ENCODE peak calls at places on chromosomes 13 and 19, in eight cellular contexts. One of them, this sample, is unnamed. For H3K27me3, the result is how much of the 10 kb centered on the place peaks cover.

GRCh38 chr13:70987043-70987442 is 878.8 kb upstream of the KLHL1 start:
- DNase-seq in kidney epithelial cell: no peak
- DNase-seq in Peyer's patch: no peak
- DNase-seq in bronchial epithelial cell: no peak
- DNase-seq in mammary epithelial cell: no peak
- DNase-seq in uterus: no peak
- DNase-seq in IMR-90: no peak
- DNase-seq in cardiac muscle cell: no peak
- DNase-seq in this sample: no peak

GRCh38 chr13:59458908-59459579 is 704.7 kb downstream of the DIAPH3 start:
- DNase-seq in kidney epithelial cell: no peak
- DNase-seq in Peyer's patch: no peak
- DNase-seq in bronchial epithelial cell: peak
- DNase-seq in mammary epithelial cell: no peak
- DNase-seq in uterus: peak
- DNase-seq in IMR-90: peak
- DNase-seq in cardiac muscle cell: no peak
- DNase-seq in this sample: no peak

GRCh38 chr13:27954406-27954851 is 14.7 kb downstream of the CDX2 start:
- DNase-seq in kidney epithelial cell: no peak
- DNase-seq in Peyer's patch: no peak
- DNase-seq in bronchial epithelial cell: no peak
- DNase-seq in mammary epithelial cell: no peak
- DNase-seq in uterus: no peak
- DNase-seq in IMR-90: no peak
- DNase-seq in cardiac muscle cell: no peak
- DNase-seq in this sample: no peak

GRCh38 chr19:44757735-44758505 is 9.4 kb downstream of the BCL3 start:
- DNase-seq in kidney epithelial cell: no peak
- DNase-seq in Peyer's patch: no peak
- DNase-seq in bronchial epithelial cell: no peak
- DNase-seq in mammary epithelial cell: no peak
- DNase-seq in uterus: peak
- DNase-seq in IMR-90: peak
- DNase-seq in cardiac muscle cell: peak
- DNase-seq in this sample: no peak

GRCh38 chr13:23868521-23868920 is 20.7 kb downstream of the MIPEP start:
- DNase-seq in kidney epithelial cell: no peak
- DNase-seq in Peyer's patch: no peak
- DNase-seq in bronchial epithelial cell: peak
- DNase-seq in mammary epithelial cell: peak
- DNase-seq in uterus: no peak
- DNase-seq in IMR-90: peak
- DNase-seq in cardiac muscle cell: no peak
- DNase-seq in this sample: no peak

GRCh38 chr19:6613711-6614110 is 22.8 kb upstream of the CD70 start:
- DNase-seq in kidney epithelial cell: no peak
- DNase-seq in Peyer's patch: no peak
- DNase-seq in bronchial epithelial cell: peak
- DNase-seq in mammary epithelial cell: peak
- DNase-seq in uterus: no peak
- DNase-seq in IMR-90: no peak
- DNase-seq in cardiac muscle cell: no peak
- DNase-seq in this sample: peak

GRCh38 chr13:66659291-66660012 is 570.7 kb downstream of the PCDH9 start:
- DNase-seq in kidney epithelial cell: no peak
- DNase-seq in Peyer's patch: no peak
- DNase-seq in bronchial epithelial cell: no peak
- DNase-seq in mammary epithelial cell: no peak
- DNase-seq in uterus: no peak
- DNase-seq in IMR-90: no peak
- DNase-seq in cardiac muscle cell: no peak
- DNase-seq in this sample: no peak

GRCh38 chr13:107832521-107833095 is 382.7 kb downstream of the LIG4 start:
- DNase-seq in kidney epithelial cell: no peak
- DNase-seq in Peyer's patch: no peak
- DNase-seq in bronchial epithelial cell: no peak
- DNase-seq in mammary epithelial cell: no peak
- DNase-seq in uterus: no peak
- DNase-seq in IMR-90: no peak
- DNase-seq in cardiac muscle cell: no peak
- DNase-seq in this sample: no peak

GRCh38 chr13:105814219-105814901 is 721.1 kb downstream of the EFNB2 start:
- DNase-seq in kidney epithelial cell: peak
- DNase-seq in Peyer's patch: no peak
- DNase-seq in bronchial epithelial cell: peak
- DNase-seq in mammary epithelial cell: peak
- DNase-seq in uterus: no peak
- DNase-seq in IMR-90: no peak
- DNase-seq in cardiac muscle cell: no peak
- DNase-seq in this sample: no peak

GRCh38 chr13:113359556-113359955 is 4.4 kb downstream of the GRTP1 start:
- DNase-seq in kidney epithelial cell: no peak
- DNase-seq in Peyer's patch: no peak
- DNase-seq in bronchial epithelial cell: no peak
- DNase-seq in mammary epithelial cell: no peak
- DNase-seq in uterus: no peak
- DNase-seq in IMR-90: no peak
- DNase-seq in cardiac muscle cell: no peak
- DNase-seq in this sample: no peak

GRCh38 chr13:27151798-27152599 is 19.6 kb downstream of the USP12 start:
- DNase-seq in kidney epithelial cell: no peak
- DNase-seq in Peyer's patch: no peak
- DNase-seq in bronchial epithelial cell: peak
- DNase-seq in mammary epithelial cell: peak
- DNase-seq in uterus: no peak
- DNase-seq in IMR-90: peak
- DNase-seq in cardiac muscle cell: no peak
- DNase-seq in this sample: no peak

GRCh38 chr19:36152061-36152885 is at the start of gene COX7A1:
- DNase-seq in kidney epithelial cell: no peak
- DNase-seq in Peyer's patch: no peak
- DNase-seq in bronchial epithelial cell: no peak
- DNase-seq in mammary epithelial cell: no peak
- DNase-seq in uterus: peak
- DNase-seq in IMR-90: no peak
- DNase-seq in cardiac muscle cell: no peak
- DNase-seq in this sample: no peak

GRCh38 chr19:47779524-47780214 is 1.2 kb downstream of the SELENOW start:
- DNase-seq in kidney epithelial cell: no peak
- DNase-seq in Peyer's patch: no peak
- DNase-seq in bronchial epithelial cell: no peak
- DNase-seq in mammary epithelial cell: no peak
- DNase-seq in uterus: peak
- DNase-seq in IMR-90: no peak
- DNase-seq in cardiac muscle cell: peak
- DNase-seq in this sample: no peak

GRCh38 chr19:29188289-29188688 is 24.7 kb downstream of the UQCRFS1 start:
- DNase-seq in kidney epithelial cell: no peak
- DNase-seq in Peyer's patch: no peak
- DNase-seq in bronchial epithelial cell: no peak
- DNase-seq in mammary epithelial cell: no peak
- DNase-seq in uterus: no peak
- DNase-seq in IMR-90: no peak
- DNase-seq in cardiac muscle cell: no peak
- DNase-seq in this sample: no peak

GRCh38 chr13:46489586-46490023 is 63.4 kb upstream of the LRCH1 start:
- DNase-seq in kidney epithelial cell: peak
- DNase-seq in Peyer's patch: no peak
- DNase-seq in bronchial epithelial cell: peak
- DNase-seq in mammary epithelial cell: peak
- DNase-seq in uterus: no peak
- DNase-seq in IMR-90: peak
- DNase-seq in cardiac muscle cell: no peak
- DNase-seq in this sample: no peak

GRCh38 chr13:98482476-98483444 is 94.1 kb downstream of the STK24 start:
- DNase-seq in kidney epithelial cell: no peak
- DNase-seq in Peyer's patch: peak
- DNase-seq in bronchial epithelial cell: peak
- DNase-seq in mammary epithelial cell: peak
- DNase-seq in uterus: no peak
- DNase-seq in IMR-90: peak
- DNase-seq in cardiac muscle cell: peak
- DNase-seq in this sample: peak

GRCh38 chr13:98485561-98485960 is 91.3 kb downstream of the STK24 start:
- DNase-seq in kidney epithelial cell: no peak
- DNase-seq in Peyer's patch: peak
- DNase-seq in bronchial epithelial cell: no peak
- DNase-seq in mammary epithelial cell: no peak
- DNase-seq in uterus: no peak
- DNase-seq in IMR-90: no peak
- DNase-seq in cardiac muscle cell: no peak
- DNase-seq in this sample: no peak

GRCh38 chr13:98483636-98484288 is 93.1 kb downstream of the STK24 start:
- DNase-seq in kidney epithelial cell: no peak
- DNase-seq in Peyer's patch: peak
- DNase-seq in bronchial epithelial cell: no peak
- DNase-seq in mammary epithelial cell: no peak
- DNase-seq in uterus: no peak
- DNase-seq in IMR-90: peak
- DNase-seq in cardiac muscle cell: no peak
- DNase-seq in this sample: no peak

GRCh38 chr13:98486412-98486811 is 90.5 kb downstream of the STK24 start:
- DNase-seq in kidney epithelial cell: no peak
- DNase-seq in Peyer's patch: no peak
- DNase-seq in bronchial epithelial cell: no peak
- DNase-seq in mammary epithelial cell: no peak
- DNase-seq in uterus: no peak
- DNase-seq in IMR-90: no peak
- DNase-seq in cardiac muscle cell: no peak
- DNase-seq in this sample: no peak

DNA sequence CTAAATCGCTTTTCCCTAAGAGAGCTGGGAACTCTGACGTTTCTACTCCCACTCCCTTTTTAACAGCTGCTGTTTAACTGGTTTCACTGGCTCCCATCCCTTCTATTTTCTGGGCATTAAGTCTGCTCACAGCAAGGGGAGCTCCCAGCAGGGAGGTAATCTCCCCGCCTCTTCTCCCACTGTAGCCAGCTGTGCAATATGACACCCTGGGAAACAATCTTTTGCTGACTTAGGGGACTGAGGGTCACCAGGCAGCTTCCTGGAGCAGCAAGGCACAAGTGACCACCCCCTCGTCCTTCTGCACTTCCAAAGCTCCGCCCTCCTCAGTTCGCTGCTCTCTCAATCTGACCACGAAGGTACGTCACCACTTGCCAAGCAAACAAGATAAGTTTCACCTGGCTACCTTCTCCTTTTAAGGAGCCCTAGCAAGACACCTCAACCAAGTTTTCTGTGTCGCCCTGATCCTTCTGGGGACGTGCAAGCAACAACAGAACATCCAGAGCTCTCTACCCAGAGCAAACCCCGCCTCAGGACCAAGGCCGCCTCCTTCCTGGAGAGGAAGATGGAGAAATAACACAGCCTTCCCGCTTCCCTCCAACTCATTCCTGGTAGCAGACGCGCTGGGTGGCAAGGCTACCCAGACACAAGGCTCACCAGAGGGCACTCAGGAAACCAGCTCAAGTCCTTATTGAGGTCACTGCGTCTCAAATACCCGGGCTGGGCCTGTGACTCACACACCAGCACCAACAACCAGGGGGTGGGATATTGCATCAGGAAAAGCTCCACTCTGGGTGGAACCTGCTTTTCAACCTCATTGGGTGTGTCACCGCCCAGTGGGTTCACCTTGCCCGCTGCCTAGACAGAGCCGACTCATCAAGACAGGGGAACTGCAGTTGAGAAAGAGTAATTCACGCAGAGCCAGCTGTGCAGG is 92.4 kb downstream of the STK24 start:
- DNase-seq in kidney epithelial cell: peak
- DNase-seq in Peyer's patch: peak
- DNase-seq in bronchial epithelial cell: peak
- DNase-seq in mammary epithelial cell: peak
- DNase-seq in uterus: peak
- DNase-seq in IMR-90: peak
- DNase-seq in cardiac muscle cell: peak
- DNase-seq in this sample: peak
- H3K4me3 ChIP-seq in kidney epithelial cell: no peak
- H3K4me3 ChIP-seq in Peyer's patch: no peak
- H3K4me3 ChIP-seq in bronchial epithelial cell: peak
- H3K4me3 ChIP-seq in mammary epithelial cell: peak
- H3K4me3 ChIP-seq in uterus: no peak
- H3K4me3 ChIP-seq in IMR-90: no peak
- H3K4me3 ChIP-seq in cardiac muscle cell: peak
- H3K4me3 ChIP-seq in this sample: no peak

GRCh38 chr19:20479483-20479882 is 86.1 kb downstream of the ZNF737 start:
- DNase-seq in kidney epithelial cell: no peak
- DNase-seq in Peyer's patch: no peak
- DNase-seq in bronchial epithelial cell: no peak
- DNase-seq in mammary epithelial cell: no peak
- DNase-seq in uterus: no peak
- DNase-seq in IMR-90: no peak
- DNase-seq in cardiac muscle cell: no peak
- DNase-seq in this sample: no peak

GRCh38 chr19:20478936-20479335 is 86.6 kb downstream of the ZNF737 start:
- DNase-seq in kidney epithelial cell: no peak
- DNase-seq in Peyer's patch: no peak
- DNase-seq in bronchial epithelial cell: no peak
- DNase-seq in mammary epithelial cell: no peak
- DNase-seq in uterus: no peak
- DNase-seq in IMR-90: no peak
- DNase-seq in cardiac muscle cell: no peak
- DNase-seq in this sample: no peak

DNA sequence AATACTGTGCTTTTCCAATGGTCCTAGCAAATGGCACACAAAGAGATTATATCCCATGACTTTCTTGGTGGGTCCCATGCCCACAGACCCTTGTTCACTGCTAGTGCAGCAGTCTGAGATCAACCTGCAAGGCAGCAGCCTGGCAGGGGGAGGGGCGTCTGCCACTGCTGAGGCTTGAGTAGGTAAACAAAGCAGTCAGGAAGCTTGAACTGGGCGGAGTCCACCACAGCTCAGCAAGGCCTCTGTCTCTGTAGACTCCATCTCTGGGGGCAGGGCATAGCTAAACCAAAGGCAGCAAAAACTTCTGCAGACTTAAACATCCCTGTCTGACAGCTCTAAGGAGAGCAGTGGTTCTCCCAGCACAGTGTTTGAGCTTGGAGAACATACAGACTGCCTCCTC is 82.9 kb downstream of the ZNF737 start:
- DNase-seq in kidney epithelial cell: no peak
- DNase-seq in Peyer's patch: no peak
- DNase-seq in bronchial epithelial cell: no peak
- DNase-seq in mammary epithelial cell: no peak
- DNase-seq in uterus: no peak
- DNase-seq in IMR-90: no peak
- DNase-seq in cardiac muscle cell: no peak
- DNase-seq in this sample: no peak
- TF ChIP-seq CTCF in kidney epithelial cell: no peak
- TF ChIP-seq CTCF in Peyer's patch: no peak
- TF ChIP-seq CTCF in bronchial epithelial cell: no peak
- TF ChIP-seq CTCF in mammary epithelial cell: no peak
- TF ChIP-seq CTCF in uterus: no peak
- TF ChIP-seq CTCF in IMR-90: no peak
- TF ChIP-seq CTCF in cardiac muscle cell: no peak
- TF ChIP-seq CTCF in this sample: no peak

GRCh38 chr13:25192936-25193335 is 20.8 kb upstream of the AMER2 start:
- DNase-seq in kidney epithelial cell: no peak
- DNase-seq in Peyer's patch: no peak
- DNase-seq in bronchial epithelial cell: no peak
- DNase-seq in mammary epithelial cell: no peak
- DNase-seq in uterus: no peak
- DNase-seq in IMR-90: no peak
- DNase-seq in cardiac muscle cell: no peak
- DNase-seq in this sample: no peak
- H3K27me3 ChIP-seq in kidney epithelial cell: under half
- H3K27me3 ChIP-seq in Peyer's patch: under half
- H3K27me3 ChIP-seq in bronchial epithelial cell: under half
- H3K27me3 ChIP-seq in mammary epithelial cell: under half
- H3K27me3 ChIP-seq in uterus: under half
- H3K27me3 ChIP-seq in IMR-90: under half
- H3K27me3 ChIP-seq in cardiac muscle cell: under half
- H3K27me3 ChIP-seq in this sample: under half

GRCh38 chr19:15463865-15464371 is 426 bp downstream of the RASAL3 start:
- DNase-seq in kidney epithelial cell: no peak
- DNase-seq in Peyer's patch: peak
- DNase-seq in bronchial epithelial cell: no peak
- DNase-seq in mammary epithelial cell: no peak
- DNase-seq in uterus: no peak
- DNase-seq in IMR-90: no peak
- DNase-seq in cardiac muscle cell: no peak
- DNase-seq in this sample: peak
- H3K4me3 ChIP-seq in kidney epithelial cell: no peak
- H3K4me3 ChIP-seq in Peyer's patch: peak
- H3K4me3 ChIP-seq in bronchial epithelial cell: no peak
- H3K4me3 ChIP-seq in mammary epithelial cell: no peak
- H3K4me3 ChIP-seq in uterus: no peak
- H3K4me3 ChIP-seq in IMR-90: no peak
- H3K4me3 ChIP-seq in cardiac muscle cell: no peak
- H3K4me3 ChIP-seq in this sample: peak